ENCODE peak calls at places on chromosomes 2 and 18, in four cellular contexts. M, P, V and Y are unnamed samples.

GRCh38 chr18:47809420-47809819 is 121.0 kb downstream of the SMAD2 start:
- DNase-seq in M (no peak), P (no peak), V (no peak), Y (no peak)

GRCh38 chr2:27446057-27446456 is 3.9 kb downstream of the KRTCAP3 start:
- DNase-seq in P (no peak), V (peak), M (no peak), Y (no peak)

GRCh38 chr2:148926291-148926961 is 51.4 kb downstream of the KIF5C start:
- DNase-seq in V (no peak), M (peak), P (no peak), Y (peak)

GRCh38 chr18:68847219-68847860 is 49.5 kb downstream of the CCDC102B start:
- DNase-seq in M (no peak), P (no peak), V (no peak), Y (no peak)

GRCh38 chr2:157698430-157698829 is 69.8 kb upstream of the ACVR1C start:
- DNase-seq in P (no peak), V (no peak), M (no peak), Y (no peak)

GRCh38 chr2:16774980-16775963 is 109.6 kb upstream of the CYRIA start:
- DNase-seq in M (no peak), V (no peak), P (peak), Y (peak)

GRCh38 chr2:10407841-10408648 is 40.1 kb downstream of the ODC1 start:
- DNase-seq in M (peak), P (peak), V (peak), Y (peak)

GRCh38 chr2:75277111-75277510 is 77.8 kb upstream of the TACR1 start:
- DNase-seq in P (no peak), M (no peak), V (no peak), Y (no peak)

GRCh38 chr2:101860782-101861181 is 131.0 kb upstream of the IL1R2 start:
- DNase-seq in V (no peak), P (no peak), M (no peak), Y (no peak)

GRCh38 chr2:53939656-53940055 is 31.1 kb downstream of the PSME4 start:
- DNase-seq in V (no peak), M (no peak), P (no peak), Y (no peak)

GRCh38 chr2:103959174-103960125 is 894.5 kb upstream of the POU3F3 start:
- DNase-seq in M (no peak), V (no peak), P (peak), Y (peak)

GRCh38 chr2:111156529-111156928 is 35.8 kb downstream of the BCL2L11 start:
- DNase-seq in P (no peak), M (no peak), V (no peak), Y (no peak)

GRCh38 chr2:14632133-14632936 is at the start of gene LRATD1:
- DNase-seq in M (no peak), V (peak), P (peak), Y (peak)

GRCh38 chr2:14634885-14635871 is 2.7 kb downstream of the LRATD1 start:
- DNase-seq in P (peak), V (peak), M (no peak), Y (peak)

GRCh38 chr2:14634223-14634884 is 1.8 kb downstream of the LRATD1 start:
- DNase-seq in M (no peak), V (peak), P (peak), Y (peak)

GRCh38 chr2:14633031-14633430 is 514 bp downstream of the LRATD1 start:
- DNase-seq in M (no peak), P (peak), V (no peak), Y (no peak)

DNA sequence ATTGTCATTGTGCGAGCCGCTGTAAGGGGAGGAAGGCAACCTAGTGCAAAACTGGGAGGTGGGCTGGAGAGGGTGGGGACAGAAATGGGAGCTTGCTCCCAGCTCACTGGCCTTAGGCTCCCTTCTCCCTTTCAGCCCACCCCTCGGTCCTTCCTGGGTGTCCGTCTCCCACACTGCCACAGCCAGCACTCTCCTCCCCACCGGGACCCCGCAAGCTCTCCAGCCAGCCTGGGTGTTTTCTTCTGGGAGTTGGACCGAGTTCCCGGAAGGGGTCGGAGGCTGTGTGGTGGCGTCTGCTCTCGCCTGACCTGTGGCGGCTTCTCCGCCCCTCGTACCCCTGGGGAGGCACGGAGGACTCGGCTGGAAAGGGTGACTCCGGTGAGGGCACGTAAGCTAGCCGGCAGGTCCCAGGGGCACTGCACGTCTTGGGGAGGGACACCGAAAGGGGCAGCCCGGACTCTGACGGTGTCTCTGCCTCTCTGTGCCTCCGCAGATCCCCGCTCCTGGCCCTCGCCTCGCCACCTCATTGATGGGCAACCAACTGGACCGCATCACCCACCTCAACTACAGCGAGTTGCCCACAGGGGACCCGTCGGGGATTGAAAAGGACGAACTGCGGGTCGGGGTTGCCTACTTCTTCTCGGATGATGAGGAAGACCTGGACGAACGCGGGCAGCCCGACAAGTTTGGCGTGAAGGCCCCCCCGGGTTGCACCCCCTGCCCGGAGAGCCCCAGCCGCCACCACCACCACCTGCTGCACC is 1.1 kb downstream of the LRATD1 start:
- DNase-seq in M (no peak), P (peak), V (peak), Y (no peak)
- H3K27ac ChIP-seq in M (no peak), P (no peak), V (no peak), Y (peak)

GRCh38 chr18:24075731-24076130 is 61.2 kb downstream of the TTC39C start:
- DNase-seq in P (no peak), M (no peak), V (no peak), Y (no peak)
- H3K27ac ChIP-seq in P (no peak), M (no peak), V (peak), Y (no peak)

GRCh38 chr2:127093648-127094210 is 13.2 kb downstream of the BIN1 start:
- DNase-seq in P (no peak), V (no peak), M (no peak), Y (no peak)

GRCh38 chr2:127095784-127096183 is 11.2 kb downstream of the BIN1 start:
- DNase-seq in P (peak), V (no peak), M (no peak), Y (no peak)

GRCh38 chr2:127096280-127096679 is 10.7 kb downstream of the BIN1 start:
- DNase-seq in V (no peak), M (no peak), P (peak), Y (no peak)

GRCh38 chr2:127095367-127095641 is 11.7 kb downstream of the BIN1 start:
- DNase-seq in P (peak), M (no peak), V (no peak), Y (no peak)

GRCh38 chr2:127094509-127095366 is 12.2 kb downstream of the BIN1 start:
- DNase-seq in M (no peak), P (peak), V (no peak), Y (no peak)
- H3K27ac ChIP-seq in M (no peak), P (no peak), V (no peak), Y (peak)

DNA sequence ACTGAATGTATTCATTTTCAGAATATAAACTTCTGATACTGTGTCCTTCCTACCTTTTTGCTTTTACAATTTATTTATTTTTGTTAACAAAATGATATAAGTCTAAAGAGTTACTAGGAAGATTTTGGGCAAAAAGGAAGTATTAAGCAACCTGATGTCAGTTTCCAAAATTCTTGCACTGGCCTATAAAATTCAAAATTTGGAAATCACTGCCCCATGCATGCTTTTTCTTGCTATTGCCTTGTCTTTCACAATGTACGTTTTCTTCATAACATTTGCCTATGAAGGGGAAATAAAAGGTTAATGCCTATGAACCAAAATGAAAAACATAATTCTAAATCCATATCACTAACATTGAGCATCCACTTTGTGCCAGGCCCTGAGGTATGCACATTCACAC is 40.1 kb upstream of the EHBP1 start:
- DNase-seq in M (no peak), P (no peak), V (no peak), Y (no peak)
- H3K27ac ChIP-seq in M (no peak), P (no peak), V (no peak), Y (no peak)

DNA sequence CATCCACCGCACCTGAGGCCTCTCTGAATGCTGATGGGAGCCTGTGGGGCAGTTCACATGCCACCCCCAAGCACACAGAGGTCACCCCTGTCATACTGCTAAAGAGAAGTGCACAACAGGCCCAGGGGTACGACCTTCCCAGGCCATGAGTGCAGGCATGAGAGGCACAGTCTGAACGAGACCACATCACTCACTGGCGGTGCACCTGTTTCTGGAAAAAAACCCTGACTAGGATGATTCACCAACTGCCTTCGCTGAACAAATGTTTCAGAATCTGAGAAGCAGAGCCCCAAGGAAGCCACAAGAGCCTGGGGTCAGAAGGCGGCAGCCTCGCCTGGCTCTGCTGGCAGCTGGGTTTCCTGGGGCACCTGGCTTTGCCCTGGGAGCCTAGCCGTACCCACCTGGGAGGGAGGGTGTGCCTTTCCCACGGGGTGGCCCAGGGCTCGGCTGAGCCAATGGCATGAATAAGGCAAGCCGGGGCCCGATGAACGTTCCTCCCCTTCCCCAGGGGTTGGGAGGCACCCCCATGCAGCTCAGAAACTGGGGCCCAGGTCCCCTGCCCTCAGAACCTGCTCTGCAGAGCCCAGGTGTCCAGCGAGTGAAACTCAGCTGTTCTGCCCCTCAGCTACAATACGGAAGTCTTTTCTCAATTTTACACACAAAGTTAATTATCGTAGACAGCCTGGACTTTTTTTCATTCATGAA is 73.8 kb downstream of the HDAC4 start:
- DNase-seq in M (peak), V (no peak), P (no peak), Y (no peak)
- H3K27ac ChIP-seq in M (peak), V (peak), P (no peak), Y (peak)

DNA sequence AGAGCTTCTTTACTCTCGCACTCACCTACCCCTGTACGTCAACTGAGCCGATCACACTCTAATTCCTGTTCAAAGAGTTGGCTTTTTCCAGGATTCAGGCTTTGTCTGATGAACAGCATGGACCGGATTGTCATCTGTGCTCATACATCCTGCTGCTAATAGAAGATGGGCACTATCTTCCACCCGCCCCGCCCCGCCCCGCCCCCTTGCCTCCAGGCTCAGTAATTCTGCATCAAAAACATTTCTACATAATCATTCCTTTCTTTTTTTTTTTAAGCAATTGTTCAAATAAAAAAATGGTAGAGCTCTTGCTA is 12.0 kb downstream of the G6PC2 start:
- DNase-seq in M (no peak), P (no peak), V (no peak), Y (no peak)
- H3K27ac ChIP-seq in M (no peak), P (no peak), V (no peak), Y (no peak)

GRCh38 chr18:63430526-63430925 is 8.2 kb upstream of the VPS4B start:
- DNase-seq in M (no peak), P (no peak), V (no peak), Y (no peak)

GRCh38 chr18:63431180-63431579 is 8.9 kb upstream of the VPS4B start:
- DNase-seq in M (no peak), V (no peak), P (no peak), Y (no peak)

GRCh38 chr18:63422087-63422861 is at the start of gene VPS4B:
- DNase-seq in M (peak), P (peak), V (peak), Y (peak)

GRCh38 chr18:63422862-63423304 is 607 bp upstream of the VPS4B start:
- DNase-seq in P (no peak), M (no peak), V (no peak), Y (no peak)

DNA sequence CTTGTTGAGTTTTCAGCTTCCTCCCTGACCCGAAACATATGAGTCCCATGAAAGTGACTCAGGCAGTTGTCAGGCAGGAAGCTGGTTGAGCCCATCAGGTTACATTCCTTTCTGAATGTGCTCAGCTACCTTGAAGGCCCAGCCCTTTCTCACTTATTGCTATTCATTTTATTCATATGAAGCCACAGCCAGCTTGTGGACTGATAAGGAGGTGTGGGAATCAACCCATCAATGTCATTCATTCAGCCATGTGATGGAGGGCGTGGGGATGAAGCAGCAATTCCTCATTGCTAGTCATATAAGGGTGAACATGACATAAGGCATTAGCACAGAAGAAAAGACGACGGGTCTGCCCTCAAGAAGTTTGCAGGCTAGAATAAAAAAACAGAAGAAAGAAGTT is 5.3 kb upstream of the VPS4B start:
- DNase-seq in P (no peak), V (no peak), M (no peak), Y (no peak)
- H3K27ac ChIP-seq in P (no peak), V (no peak), M (no peak), Y (no peak)

GRCh38 chr2:174004900-174005605 is 39.9 kb upstream of the SP3 start:
- DNase-seq in M (no peak), V (no peak), P (no peak), Y (no peak)
- H3K27ac ChIP-seq in M (no peak), V (peak), P (peak), Y (no peak)